ENCODE peak calls at places on chromosomes 11 and 22, in eight cellular contexts. P is ovary, C is GM12891, Q is iris pigment epithelial cell, Z is activated T-helper 1 cell treated with Interleukin-2 at 50 U/mL for 16 hours, M is cardiac muscle cell, U is AG10803, O is thoracic aorta. D is an unnamed sample.

GRCh38 chr11:1223346-1224108 is 661 bp downstream of the MUC5B start:
- DNase-seq in P (no peak), C (no peak), Q (no peak), Z (no peak), M (no peak), U (no peak), O (no peak), D (no peak)

GRCh38 chr11:554824-555499 is 5.6 kb downstream of the LMNTD2 start:
- DNase-seq in P (no peak), C (peak), Q (peak), Z (peak), M (peak), U (no peak), O (no peak), D (no peak)

GRCh38 chr11:62645660-62645933 is 816 bp downstream of the GANAB start:
- DNase-seq in P (no peak), C (no peak), Q (no peak), Z (no peak), M (no peak), U (no peak), O (no peak), D (no peak)

GRCh38 chr11:88288560-88288959 is 49.0 kb downstream of the CTSC start:
- DNase-seq in P (no peak), C (no peak), Q (no peak), Z (no peak), M (no peak), U (no peak), O (no peak), D (no peak)

GRCh38 chr11:3049430-3050243 is 7.6 kb downstream of the CARS1 start:
- DNase-seq in P (peak), C (peak), Q (peak), Z (peak), M (no peak), U (peak), O (peak), D (peak)

GRCh38 chr22:19663286-19663815 is 51.0 kb upstream of the SEPTIN5 start:
- DNase-seq in P (no peak), C (no peak), Q (peak), Z (no peak), M (peak), U (peak), O (no peak), D (peak)

GRCh38 chr11:2574043-2574552 is 125.7 kb downstream of the KCNQ1OT1 start:
- DNase-seq in P (no peak), C (no peak), Q (no peak), Z (no peak), M (no peak), U (no peak), O (no peak), D (no peak)

GRCh38 chr22:41197808-41198585 is 7.1 kb upstream of the L3MBTL2 start:
- DNase-seq in P (no peak), C (no peak), Q (no peak), Z (peak), M (peak), U (no peak), O (no peak), D (no peak)

GRCh38 chr11:120004723-120005122 is 133.2 kb downstream of the TRIM29 start:
- DNase-seq in P (no peak), C (no peak), Q (no peak), Z (no peak), M (no peak), U (no peak), O (no peak), D (no peak)

GRCh38 chr22:26777402-26777801 is 120.0 kb downstream of the MIAT start:
- DNase-seq in P (no peak), C (no peak), Q (peak), Z (no peak), M (no peak), U (peak), O (no peak), D (no peak)

GRCh38 chr22:38760477-38761201 is 4.8 kb upstream of the SUN2 start:
- DNase-seq in P (no peak), C (no peak), Q (no peak), Z (no peak), M (peak), U (no peak), O (no peak), D (no peak)

GRCh38 chr11:128244896-128245295 is 342.5 kb downstream of the ETS1 start:
- DNase-seq in P (no peak), C (no peak), Q (peak), Z (no peak), M (no peak), U (peak), O (no peak), D (no peak)

GRCh38 chr11:119671048-119671447 is 58.0 kb downstream of the NECTIN1 start:
- DNase-seq in P (peak), C (no peak), Q (peak), Z (no peak), M (no peak), U (peak), O (no peak), D (peak)

GRCh38 chr22:23632178-23632577 is at the start of gene DRICH1:
- DNase-seq in P (no peak), C (no peak), Q (no peak), Z (no peak), M (no peak), U (no peak), O (no peak), D (no peak)

GRCh38 chr11:71420455-71421241 is 27.5 kb downstream of the DHCR7 start:
- DNase-seq in P (no peak), C (no peak), Q (peak), Z (no peak), M (peak), U (peak), O (no peak), D (no peak)

GRCh38 chr11:112962854-112963367 is 1.7 kb downstream of the NCAM1 start:
- DNase-seq in P (peak), C (peak), Q (peak), Z (no peak), M (peak), U (peak), O (peak), D (no peak)

GRCh38 chr11:19727246-19727645 is 14.6 kb downstream of the NAV2 start:
- DNase-seq in P (no peak), C (no peak), Q (peak), Z (no peak), M (no peak), U (peak), O (no peak), D (no peak)

GRCh38 chr11:93528252-93528651 is 14.9 kb downstream of the SMCO4 start:
- DNase-seq in P (peak), C (no peak), Q (no peak), Z (no peak), M (no peak), U (no peak), O (no peak), D (peak)

GRCh38 chr22:48740731-48741405 is 1086.8 kb downstream of the BRD1 start:
- DNase-seq in P (no peak), C (no peak), Q (no peak), Z (no peak), M (no peak), U (no peak), O (no peak), D (no peak)

GRCh38 chr11:133104014-133104753 is 428.1 kb downstream of the OPCML start:
- DNase-seq in P (no peak), C (no peak), Q (no peak), Z (no peak), M (peak), U (no peak), O (no peak), D (no peak)

GRCh38 chr11:130480166-130480565 is 31.7 kb downstream of the ADAMTS15 start:
- DNase-seq in P (no peak), C (no peak), Q (peak), Z (no peak), M (peak), U (peak), O (no peak), D (no peak)

GRCh38 chr11:77039491-77040400 is 5.5 kb downstream of the B3GNT6 start:
- DNase-seq in P (no peak), C (peak), Q (peak), Z (no peak), M (peak), U (peak), O (no peak), D (peak)

GRCh38 chr11:76560219-76560618 is 110.3 kb downstream of the LRRC32 start:
- DNase-seq in P (no peak), C (no peak), Q (no peak), Z (no peak), M (no peak), U (no peak), O (no peak), D (no peak)

GRCh38 chr11:14500181-14500651 is 605 bp upstream of the COPB1 start:
- DNase-seq in P (peak), C (peak), Q (peak), Z (peak), M (peak), U (peak), O (no peak), D (peak)

GRCh38 chr11:118008271-118008903 is 22.2 kb downstream of the IL10RA start:
- DNase-seq in P (no peak), C (no peak), Q (no peak), Z (no peak), M (no peak), U (no peak), O (no peak), D (no peak)

GRCh38 chr11:71446150-71446549 is 2.0 kb downstream of the DHCR7 start:
- DNase-seq in P (no peak), C (no peak), Q (no peak), Z (no peak), M (no peak), U (no peak), O (no peak), D (no peak)

GRCh38 chr22:44363214-44363979 is 50.6 kb upstream of the SHISAL1 start:
- DNase-seq in P (peak), C (no peak), Q (peak), Z (no peak), M (no peak), U (peak), O (peak), D (peak)

GRCh38 chr11:57336111-57336666 is 497 bp upstream of the SSRP1 start:
- DNase-seq in P (no peak), C (no peak), Q (no peak), Z (no peak), M (no peak), U (no peak), O (no peak), D (no peak)

GRCh38 chr11:19868871-19869270 is 156.2 kb downstream of the NAV2 start:
- DNase-seq in P (no peak), C (no peak), Q (no peak), Z (no peak), M (no peak), U (peak), O (no peak), D (no peak)

GRCh38 chr11:70780246-70780535 is 381.9 kb downstream of the CTTN start:
- DNase-seq in P (no peak), C (no peak), Q (no peak), Z (no peak), M (no peak), U (no peak), O (no peak), D (no peak)

GRCh38 chr11:9755561-9755960 is 91.7 kb downstream of the SWAP70 start:
- DNase-seq in P (no peak), C (no peak), Q (peak), Z (no peak), M (no peak), U (peak), O (no peak), D (no peak)

GRCh38 chr11:14537134-14537599 is 17.0 kb upstream of the PSMA1 start:
- DNase-seq in P (no peak), C (peak), Q (peak), Z (no peak), M (peak), U (peak), O (no peak), D (peak)

GRCh38 chr22:50548046-50548912 is 2.6 kb downstream of the KLHDC7B start:
- DNase-seq in P (no peak), C (peak), Q (no peak), Z (peak), M (no peak), U (no peak), O (no peak), D (no peak)

GRCh38 chr22:23692598-23693291 is 1.9 kb downstream of the RGL4 start:
- DNase-seq in P (no peak), C (no peak), Q (no peak), Z (no peak), M (peak), U (no peak), O (no peak), D (no peak)

GRCh38 chr11:61071208-61071681 is 31.0 kb upstream of the CD5 start:
- DNase-seq in P (peak), C (peak), Q (no peak), Z (peak), M (no peak), U (no peak), O (no peak), D (no peak)

GRCh38 chr11:65661599-65662246 is 993 bp downstream of the RELA start:
- DNase-seq in P (no peak), C (no peak), Q (no peak), Z (no peak), M (no peak), U (no peak), O (no peak), D (no peak)

GRCh38 chr11:6197466-6198200 is 1.4 kb upstream of the OR52W1 start:
- DNase-seq in P (no peak), C (no peak), Q (no peak), Z (no peak), M (no peak), U (no peak), O (no peak), D (no peak)

GRCh38 chr11:8707541-8708270 is 25.1 kb downstream of the RPL27A start:
- DNase-seq in P (peak), C (no peak), Q (no peak), Z (no peak), M (no peak), U (no peak), O (no peak), D (peak)